ENCODE peak calls at places on chromosomes 5 and 9, in four cellular contexts. K, E, O and N are unnamed samples.

GRCh38 chr9:6149315-6149714 is 66.3 kb upstream of the IL33 start:
- DNase-seq in O (no peak), E (no peak), K (peak), N (no peak)

GRCh38 chr5:75050415-75050814 is 1.9 kb downstream of the GCNT4 start:
- DNase-seq in K (peak), O (no peak), E (no peak), N (no peak)

GRCh38 chr9:78321505-78321904 is 24.6 kb downstream of the PSAT1 start:
- DNase-seq in O (no peak), K (no peak), E (no peak), N (no peak)

GRCh38 chr5:147918899-147919298 is 12.6 kb upstream of the C5orf46 start:
- DNase-seq in K (no peak), E (no peak), O (no peak), N (no peak)

GRCh38 chr5:72325566-72326297 is 5.6 kb downstream of the PTCD2 start:
- DNase-seq in O (no peak), E (no peak), K (peak), N (peak)

GRCh38 chr5:80805038-80805437 is 150.3 kb upstream of the DHFR start:
- DNase-seq in E (no peak), O (no peak), K (no peak), N (no peak)

GRCh38 chr5:34923694-34924461 is 5.5 kb upstream of the DNAJC21 start:
- DNase-seq in E (no peak), O (no peak), K (peak), N (peak)

GRCh38 chr5:138653502-138653901 is 78.3 kb upstream of the HSPA9 start:
- DNase-seq in O (no peak), E (peak), K (peak), N (peak)

GRCh38 chr9:35859995-35860348 is 10.2 kb downstream of the OR13J1 start:
- DNase-seq in O (no peak), K (no peak), E (no peak), N (no peak)

GRCh38 chr9:129221979-129222635 is 44.0 kb upstream of the IER5L start:
- DNase-seq in O (no peak), K (no peak), E (no peak), N (no peak)

GRCh38 chr9:132994410-132995120 is 16.1 kb downstream of the GFI1B start:
- DNase-seq in O (no peak), K (peak), E (peak), N (peak)

GRCh38 chr9:84501587-84501986 is 161.0 kb upstream of the SLC28A3 start:
- DNase-seq in E (no peak), K (no peak), O (no peak), N (no peak)

GRCh38 chr5:10856071-10856470 is 95.0 kb upstream of the DAP start:
- DNase-seq in O (no peak), E (no peak), K (no peak), N (no peak)

GRCh38 chr5:73312146-73312871 is 136.3 kb downstream of the FOXD1 start:
- DNase-seq in O (no peak), E (peak), K (peak), N (peak)

DNA sequence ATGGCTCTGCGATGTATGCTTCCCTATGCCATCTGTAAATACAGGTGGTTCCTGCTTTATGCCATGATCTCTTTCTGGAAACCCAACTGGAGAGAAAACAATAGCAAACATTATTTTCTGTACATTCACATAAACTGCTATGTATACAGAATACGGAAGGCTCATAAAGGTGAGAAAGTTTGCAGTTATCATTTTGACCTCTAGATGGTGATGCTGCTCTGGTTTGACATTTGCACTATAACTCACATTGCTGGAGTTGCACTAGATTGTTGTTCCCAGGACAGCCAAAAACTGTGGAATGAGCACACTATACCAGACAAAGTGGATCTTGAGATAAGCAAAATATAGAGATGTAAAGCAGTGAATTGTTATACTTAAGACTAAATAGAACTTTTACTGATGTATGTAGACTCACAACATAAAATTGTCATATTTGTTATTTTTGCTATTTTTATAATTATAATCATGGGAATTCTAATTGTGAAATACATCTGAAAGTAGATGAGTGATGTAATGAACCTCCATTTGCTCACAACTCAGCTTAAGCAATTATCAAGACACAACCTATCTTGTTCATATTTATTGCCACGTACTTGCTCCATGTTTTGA is 246.5 kb downstream of the PTPRD start:
- DNase-seq in E (no peak), K (peak), O (no peak), N (peak)
- TF ChIP-seq CTCF in E (peak), K (peak), O (peak), N (peak)

GRCh38 chr9:97980918-97981827 is 2.0 kb upstream of the ANP32B start:
- DNase-seq in K (no peak), E (no peak), O (no peak), N (no peak)

GRCh38 chr9:97982191-97982718 is 886 bp upstream of the ANP32B start:
- DNase-seq in K (no peak), E (no peak), O (no peak), N (no peak)

GRCh38 chr9:97982719-97983523 is at the start of gene ANP32B:
- DNase-seq in O (peak), E (peak), K (peak), N (peak)

GRCh38 chr9:97980479-97980803 is 2.7 kb upstream of the ANP32B start:
- DNase-seq in K (peak), E (no peak), O (no peak), N (peak)

DNA sequence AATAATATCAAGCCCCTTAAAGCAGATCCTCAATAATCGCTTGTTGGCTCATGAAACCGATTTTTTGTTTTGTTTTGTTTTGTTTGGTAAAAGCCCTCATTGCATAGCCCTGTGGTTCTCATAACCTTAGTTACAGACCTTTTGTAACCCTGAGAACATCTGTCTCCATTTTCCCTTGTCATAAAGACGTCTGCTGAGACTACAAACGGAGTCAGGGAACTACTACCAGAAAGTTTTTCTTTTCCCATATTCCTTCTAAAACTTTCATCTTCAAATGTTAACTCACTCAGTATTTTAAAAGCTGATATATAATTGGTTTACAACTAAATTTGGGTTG is 1.3 kb upstream of the ANP32B start:
- DNase-seq in K (no peak), E (no peak), O (no peak), N (peak)
- H3K4me3 ChIP-seq in K (no peak), E (no peak), O (no peak), N (no peak)

GRCh38 chr5:116374434-116374852 is 200.2 kb downstream of the SEMA6A start:
- DNase-seq in K (no peak), E (no peak), O (no peak), N (no peak)
- TF ChIP-seq CTCF in K (no peak), E (no peak), O (no peak), N (no peak)

DNA sequence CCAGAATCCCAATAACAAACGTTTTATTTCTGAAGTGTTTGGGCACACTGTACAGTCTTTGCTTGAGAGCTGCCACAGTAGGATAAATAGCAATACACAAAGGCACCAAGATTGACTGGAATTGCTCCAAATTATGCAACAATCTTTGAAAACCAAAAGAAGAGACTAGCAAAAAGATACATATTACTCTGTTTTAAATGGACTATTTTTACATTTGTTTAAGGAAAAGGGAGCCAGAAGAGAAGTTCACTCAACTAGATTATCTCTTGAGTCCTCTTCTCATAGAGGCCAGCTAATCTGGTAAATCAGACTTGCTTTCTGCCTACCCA is 385.0 kb upstream of the SLC30A5 start:
- DNase-seq in O (no peak), K (no peak), E (no peak), N (no peak)
- H3K4me3 ChIP-seq in O (no peak), K (no peak), E (no peak), N (no peak)

DNA sequence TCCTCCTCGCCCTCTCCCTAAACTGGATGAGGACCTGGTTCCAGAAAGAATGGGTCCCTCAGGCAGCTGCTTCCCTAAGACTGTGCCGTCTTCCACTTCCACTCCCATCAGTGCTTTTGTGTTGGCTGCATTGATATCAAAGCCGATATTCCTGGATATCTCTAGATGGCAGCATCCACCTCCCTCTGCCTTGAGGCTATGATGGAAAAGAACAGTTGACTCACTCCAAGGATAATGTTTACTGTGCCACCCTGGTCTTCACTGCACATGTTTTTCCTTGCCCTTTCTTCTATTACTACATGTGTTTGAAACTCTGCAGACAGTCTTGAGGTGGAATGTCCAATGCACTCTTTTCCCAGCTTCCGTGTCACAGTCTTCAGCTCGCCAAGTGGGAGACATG is 211.6 kb downstream of the MAST4 start:
- DNase-seq in E (no peak), K (peak), O (no peak), N (peak)
- TF ChIP-seq CTCF in E (peak), K (peak), O (peak), N (peak)

GRCh38 chr5:523658-524441 is 399 bp downstream of the SLC9A3 start:
- DNase-seq in K (no peak), O (no peak), E (no peak), N (no peak)
- H3K4me3 ChIP-seq in K (no peak), O (peak), E (peak), N (no peak)

GRCh38 chr5:173103411-173103810 is 40.9 kb upstream of the BNIP1 start:
- DNase-seq in E (no peak), O (no peak), K (no peak), N (no peak)

GRCh38 chr5:173114536-173114935 is 29.8 kb upstream of the BNIP1 start:
- DNase-seq in O (no peak), K (no peak), E (no peak), N (no peak)

GRCh38 chr5:173108914-173109313 is 35.4 kb upstream of the BNIP1 start:
- DNase-seq in O (no peak), E (no peak), K (no peak), N (no peak)
- TF ChIP-seq CTCF in O (no peak), E (no peak), K (no peak), N (no peak)

DNA sequence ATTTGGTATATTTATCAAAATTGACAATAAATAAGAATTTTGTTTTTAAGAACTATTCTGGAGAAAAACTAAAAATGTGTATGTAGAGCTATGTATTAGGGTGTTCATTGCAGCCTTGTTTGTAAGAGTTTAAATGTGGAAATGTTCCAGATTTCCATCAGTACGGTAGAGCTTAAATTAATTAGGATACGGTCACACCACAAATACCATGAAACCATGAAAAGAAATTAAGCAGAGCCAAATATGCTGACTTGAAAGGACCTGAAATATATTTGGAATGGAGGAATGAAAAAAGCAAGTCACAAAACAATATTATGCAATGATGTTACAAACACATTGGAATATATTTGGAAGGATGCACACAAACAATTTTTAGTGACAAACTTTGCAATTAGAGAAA is 64.6 kb downstream of the ACTBL2 start:
- DNase-seq in K (no peak), O (no peak), E (no peak), N (no peak)
- H3K4me3 ChIP-seq in K (no peak), O (no peak), E (no peak), N (no peak)